ENCODE peak calls at places on chromosomes 4 and X, in five cellular contexts. S is erythroblast, H is K562, A is esophagus squamous epithelium, Z is vagina. N is an unnamed sample.

GRCh38 chrX:120446503-120446902 is 22.6 kb downstream of the LAMP2 start:
- DNase-seq in S (peak; percentile 6), A (no peak), H (no peak), Z (no peak), N (no peak)

GRCh38 chr4:113509851-113510250 is 251.7 kb downstream of the CAMK2D start:
- DNase-seq in H (no peak), Z (no peak), A (no peak), S (no peak), N (no peak)

GRCh38 chr4:176193898-176194297 is 1.5 kb downstream of the SPATA4 start:
- DNase-seq in Z (no peak), A (no peak), H (no peak), S (no peak), N (no peak)

GRCh38 chr4:34183916-34184315 is 2060.4 kb downstream of the ARAP2 start:
- DNase-seq in Z (no peak), A (no peak), S (no peak), H (no peak), N (no peak)

GRCh38 chrX:115018040-115018647 is 728 bp upstream of the IL13RA2 start:
- DNase-seq in S (peak; percentile 14), A (no peak), Z (no peak), H (no peak), N (no peak)

GRCh38 chrX:130176354-130176776 is 4.6 kb downstream of the RAB33A start:
- DNase-seq in Z (no peak), H (no peak), S (peak; percentile 19), A (no peak), N (no peak)

GRCh38 chr4:149765630-149766029 is 50.0 kb downstream of the IQCM start:
- DNase-seq in A (no peak), Z (no peak), H (no peak), S (no peak), N (no peak)

GRCh38 chr4:3111461-3111860 is 37.0 kb downstream of the HTT start:
- DNase-seq in A (no peak), H (no peak), S (no peak), Z (no peak), N (peak; percentile 44)

GRCh38 chr4:153025402-153025801 is 89.3 kb downstream of the FHDC1 start:
- DNase-seq in S (peak; percentile 71), Z (no peak), H (no peak), A (no peak), N (no peak)

GRCh38 chr4:76523593-76523992 is 88.6 kb downstream of the SHROOM3 start:
- DNase-seq in H (no peak), Z (no peak), S (no peak), A (no peak), N (no peak)

GRCh38 chr4:139454111-139454600 is at the start of gene RAB33B:
- DNase-seq in Z (peak; percentile 96), H (no peak), A (no peak), S (no peak), N (no peak)

GRCh38 chr4:139454646-139455045 is 725 bp downstream of the RAB33B start:
- DNase-seq in A (no peak), Z (no peak), S (no peak), H (no peak), N (no peak)

GRCh38 chr4:139452000-139452399 is 1.9 kb upstream of the RAB33B start:
- DNase-seq in S (no peak), A (no peak), Z (no peak), H (no peak), N (no peak)

GRCh38 chr4:139453041-139453370 is 915 bp upstream of the RAB33B start:
- DNase-seq in Z (no peak), S (peak; percentile 88), A (no peak), H (peak; percentile 65), N (no peak)

DNA sequence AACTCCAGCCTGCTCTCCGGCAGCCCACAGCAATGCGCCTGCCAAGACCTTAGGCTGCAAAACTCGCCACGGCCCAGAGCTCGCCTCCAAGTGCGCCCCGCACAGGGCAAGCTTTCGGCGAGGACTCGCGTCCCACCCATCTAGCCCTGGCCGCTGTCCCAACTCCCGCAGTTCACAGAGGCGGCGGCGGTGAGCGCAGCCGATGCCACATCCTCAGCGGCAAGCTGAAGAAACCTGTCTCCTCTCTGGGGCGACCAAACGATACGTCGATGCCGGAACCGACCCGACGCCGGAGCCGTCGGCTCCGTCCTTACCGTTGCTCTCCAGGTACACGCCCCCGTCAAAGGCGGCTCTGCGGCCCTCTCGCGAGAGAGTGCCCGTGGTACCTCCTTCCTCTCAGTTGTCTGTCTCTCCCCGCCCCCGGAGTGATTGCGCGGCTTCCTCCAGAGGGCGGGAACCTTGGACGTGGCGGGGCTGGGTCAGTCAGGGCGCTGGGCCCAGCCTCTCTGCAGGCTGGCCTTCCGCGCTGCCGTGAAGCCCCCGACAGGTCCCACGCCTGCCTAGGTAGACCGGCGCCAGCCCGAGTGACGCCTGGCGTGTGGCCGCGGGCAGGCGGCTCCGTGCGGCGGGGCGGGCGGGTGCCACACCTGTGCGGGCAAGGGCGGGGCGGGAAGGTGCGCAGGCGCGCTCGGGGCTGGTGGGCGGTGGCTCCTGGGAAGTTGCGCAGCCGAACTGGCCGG is 380 bp upstream of the RAB33B start:
- DNase-seq in H (peak; percentile 93), A (peak; percentile 89), S (peak; percentile 95), Z (peak; percentile 98), N (peak; percentile 73)
- TF ChIP-seq POLR2A in H (peak; percentile 96), A (peak; percentile 62), S (peak; percentile 95), Z (peak; percentile 85), N (peak; percentile 90)

DNA sequence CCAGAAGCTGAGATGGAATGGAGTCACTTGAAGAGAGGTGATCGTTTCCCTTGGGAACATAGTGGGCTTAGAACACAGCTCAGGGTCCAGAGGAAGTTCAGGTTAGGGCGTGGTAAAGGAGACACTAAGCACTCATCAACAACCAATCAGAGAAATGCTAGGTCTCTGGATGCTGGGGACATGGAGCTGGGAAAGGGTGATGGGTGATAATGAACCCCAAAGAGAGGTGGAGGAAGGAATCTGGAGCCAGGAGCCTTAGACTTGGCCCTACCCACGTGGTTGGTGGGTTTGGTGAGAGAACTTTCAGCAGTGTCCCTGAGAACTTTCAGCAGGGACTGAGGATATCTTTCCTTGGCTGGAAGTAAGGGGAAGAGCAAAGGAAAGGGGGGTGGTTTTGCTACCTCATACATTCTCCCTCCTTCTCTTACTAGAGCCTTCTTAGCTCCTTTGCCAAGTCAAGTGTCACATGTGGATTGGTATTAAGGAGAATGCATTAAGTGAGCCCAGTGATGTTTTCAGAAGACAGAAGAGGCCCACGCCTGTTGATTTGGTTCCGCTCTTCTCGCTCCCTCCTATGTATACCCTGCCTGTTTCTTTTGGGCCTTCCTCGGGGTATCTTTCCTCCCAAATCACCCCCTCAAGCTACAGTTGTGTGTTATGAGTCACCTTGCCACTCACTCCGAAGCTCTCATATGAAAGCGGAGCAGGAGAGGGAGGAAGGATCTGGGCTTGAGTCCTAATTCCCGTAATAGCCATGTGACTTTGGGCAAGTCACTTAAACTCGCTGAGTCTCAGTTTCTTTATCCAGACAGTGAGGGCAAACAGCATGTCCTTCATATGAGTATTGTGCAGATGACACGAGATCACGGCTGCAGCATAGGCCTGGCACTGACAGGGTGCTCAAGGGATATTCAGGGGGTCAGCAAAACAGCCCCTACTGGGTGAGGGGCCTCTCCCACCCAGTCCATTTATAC is 63.1 kb downstream of the TSC22D3 start:
- DNase-seq in S (no peak), H (no peak), A (no peak), Z (no peak), N (no peak)
- TF ChIP-seq POLR2A in S (peak; percentile 98), H (no peak), A (peak; percentile 41), Z (peak; percentile 7), N (no peak)

DNA sequence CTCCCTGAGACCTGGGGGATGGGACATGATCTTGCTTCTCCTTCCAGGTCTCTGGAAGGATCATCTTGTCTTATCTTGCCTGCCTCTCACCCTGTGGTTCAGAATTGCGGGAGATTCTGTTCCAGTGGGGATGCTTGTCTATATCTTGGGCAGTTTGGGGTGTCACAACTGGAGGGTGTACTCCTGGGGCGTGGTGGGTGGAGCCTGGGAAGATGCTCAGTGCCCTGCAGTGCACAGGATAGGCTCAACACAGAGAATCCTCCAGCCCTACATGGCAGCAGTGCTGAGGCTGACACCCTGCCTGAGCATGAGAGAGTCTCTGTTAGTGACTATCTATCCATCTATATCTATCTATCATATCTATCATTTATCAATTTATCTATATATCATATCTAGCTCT is 7.7 kb downstream of the P2RY8 start:
- DNase-seq in Z (peak; percentile 25), S (no peak), H (no peak), A (no peak), N (no peak)
- TF ChIP-seq POLR2A in Z (no peak), S (no peak), H (no peak), A (no peak), N (no peak)

GRCh38 chr4:38661371-38661770 is 2.6 kb upstream of the KLF3 start:
- DNase-seq in S (no peak), Z (no peak), H (no peak), A (no peak), N (no peak)

GRCh38 chr4:38660838-38661237 is 3.2 kb upstream of the KLF3 start:
- DNase-seq in H (no peak), A (no peak), S (no peak), Z (no peak), N (no peak)

GRCh38 chr4:38664704-38665401 is 854 bp downstream of the KLF3 start:
- DNase-seq in Z (no peak), H (peak; percentile 68), A (no peak), S (peak; percentile 82), N (no peak)

GRCh38 chr4:38663801-38664703 is at the start of gene KLF3:
- DNase-seq in S (peak; percentile 96), Z (peak; percentile 97), H (peak; percentile 91), A (peak; percentile 70), N (peak; percentile 63)

GRCh38 chr4:38663021-38663800 is 788 bp upstream of the KLF3 start:
- DNase-seq in A (peak; percentile 50), H (no peak), S (peak; percentile 79), Z (no peak), N (no peak)
- TF ChIP-seq POLR2A in A (peak; percentile 80), H (peak; percentile 35), S (no peak), Z (peak; percentile 86), N (peak; percentile 86)

GRCh38 chr4:1472911-1473518 is 66.8 kb upstream of the NKX1-1 start:
- DNase-seq in Z (no peak), S (no peak), A (no peak), H (no peak), N (no peak)
- TF ChIP-seq POLR2A in Z (no peak), S (no peak), A (no peak), H (no peak), N (no peak)

GRCh38 chr4:6799091-6799490 is 16.6 kb downstream of the KIAA0232 start:
- DNase-seq in H (no peak), A (no peak), S (no peak), Z (no peak), N (no peak)

GRCh38 chr4:6802050-6802449 is 19.5 kb downstream of the KIAA0232 start:
- DNase-seq in A (no peak), S (no peak), Z (no peak), H (no peak), N (no peak)

GRCh38 chr4:6804082-6804752 is 21.7 kb downstream of the KIAA0232 start:
- DNase-seq in S (no peak), H (no peak), A (no peak), Z (no peak), N (no peak)

GRCh38 chr4:6803246-6803645 is 20.7 kb downstream of the KIAA0232 start:
- DNase-seq in Z (no peak), A (no peak), H (no peak), S (no peak), N (no peak)

GRCh38 chr4:6802626-6803025 is 20.1 kb downstream of the KIAA0232 start:
- DNase-seq in A (no peak), S (no peak), Z (no peak), H (no peak), N (no peak)
- TF ChIP-seq POLR2A in A (no peak), S (no peak), Z (no peak), H (no peak), N (no peak)